ENCODE peak calls at places on chromosomes 4 and X, in six cellular contexts. One of them, this sample, is unnamed. For H3K9me3 and H3K4me1, the result is how much of the 10 kb centered on the place peaks cover.

GRCh38 chr4:68176904-68177303 is 47.2 kb upstream of the TMPRSS11F start:
- DNase-seq in osteoblast: no peak
- DNase-seq in suprapubic skin: no peak
- DNase-seq in breast epithelium: no peak
- DNase-seq in GM23248: peak
- DNase-seq in endodermal cell: no peak
- DNase-seq in this sample: no peak

GRCh38 chrX:121876316-121876715 is 828.9 kb downstream of the GLUD2 start:
- DNase-seq in osteoblast: no peak
- DNase-seq in suprapubic skin: no peak
- DNase-seq in breast epithelium: no peak
- DNase-seq in GM23248: peak
- DNase-seq in endodermal cell: no peak
- DNase-seq in this sample: no peak

GRCh38 chr4:82282875-82283274 is 90.9 kb downstream of the HNRNPD start:
- DNase-seq in osteoblast: no peak
- DNase-seq in suprapubic skin: no peak
- DNase-seq in breast epithelium: no peak
- DNase-seq in GM23248: no peak
- DNase-seq in endodermal cell: no peak
- DNase-seq in this sample: no peak

GRCh38 chr4:93031431-93032098 is 727.8 kb downstream of the GRID2 start:
- DNase-seq in osteoblast: no peak
- DNase-seq in suprapubic skin: no peak
- DNase-seq in breast epithelium: no peak
- DNase-seq in GM23248: no peak
- DNase-seq in endodermal cell: no peak
- DNase-seq in this sample: no peak

GRCh38 chrX:129347291-129347690 is 176.0 kb downstream of the SMARCA1 start:
- DNase-seq in osteoblast: no peak
- DNase-seq in suprapubic skin: no peak
- DNase-seq in breast epithelium: no peak
- DNase-seq in GM23248: no peak
- DNase-seq in endodermal cell: peak
- DNase-seq in this sample: no peak

GRCh38 chrX:40079572-40079971 is 18.2 kb downstream of the BCOR start:
- DNase-seq in osteoblast: peak
- DNase-seq in suprapubic skin: no peak
- DNase-seq in breast epithelium: no peak
- DNase-seq in GM23248: no peak
- DNase-seq in endodermal cell: peak
- DNase-seq in this sample: no peak

GRCh38 chr4:8353912-8354453 is 84.4 kb downstream of the HTRA3 start:
- DNase-seq in osteoblast: peak
- DNase-seq in suprapubic skin: no peak
- DNase-seq in breast epithelium: no peak
- DNase-seq in GM23248: peak
- DNase-seq in endodermal cell: peak
- DNase-seq in this sample: no peak

GRCh38 chr4:52617467-52618017 is 41.6 kb downstream of the USP46 start:
- DNase-seq in osteoblast: no peak
- DNase-seq in suprapubic skin: no peak
- DNase-seq in breast epithelium: no peak
- DNase-seq in GM23248: no peak
- DNase-seq in endodermal cell: no peak
- DNase-seq in this sample: no peak

GRCh38 chr4:8911311-8912088 is 39.9 kb upstream of the HMX1 start:
- DNase-seq in osteoblast: peak
- DNase-seq in suprapubic skin: peak
- DNase-seq in breast epithelium: peak
- DNase-seq in GM23248: peak
- DNase-seq in endodermal cell: peak
- DNase-seq in this sample: no peak

GRCh38 chr4:184409911-184410692 is 64.2 kb downstream of the IRF2 start:
- DNase-seq in osteoblast: no peak
- DNase-seq in suprapubic skin: no peak
- DNase-seq in breast epithelium: no peak
- DNase-seq in GM23248: no peak
- DNase-seq in endodermal cell: no peak
- DNase-seq in this sample: no peak

GRCh38 chr4:39103291-39103690 is 41.3 kb downstream of the KLHL5 start:
- DNase-seq in osteoblast: no peak
- DNase-seq in suprapubic skin: no peak
- DNase-seq in breast epithelium: no peak
- DNase-seq in GM23248: no peak
- DNase-seq in endodermal cell: no peak
- DNase-seq in this sample: no peak

GRCh38 chr4:171813195-171813955 is at the start of gene GALNTL6:
- DNase-seq in osteoblast: peak
- DNase-seq in suprapubic skin: no peak
- DNase-seq in breast epithelium: no peak
- DNase-seq in GM23248: peak
- DNase-seq in endodermal cell: no peak
- DNase-seq in this sample: no peak

GRCh38 chr4:47031011-47031678 is at the start of gene GABRB1:
- DNase-seq in osteoblast: peak
- DNase-seq in suprapubic skin: no peak
- DNase-seq in breast epithelium: no peak
- DNase-seq in GM23248: peak
- DNase-seq in endodermal cell: peak
- DNase-seq in this sample: no peak

GRCh38 chr4:58247792-58248191 is 1137.6 kb upstream of the IGFBP7 start:
- DNase-seq in osteoblast: no peak
- DNase-seq in suprapubic skin: no peak
- DNase-seq in breast epithelium: no peak
- DNase-seq in GM23248: no peak
- DNase-seq in endodermal cell: peak
- DNase-seq in this sample: no peak

GRCh38 chr4:6052679-6053078 is 34.4 kb upstream of the C4orf50 start:
- DNase-seq in osteoblast: peak
- DNase-seq in suprapubic skin: no peak
- DNase-seq in breast epithelium: no peak
- DNase-seq in GM23248: peak
- DNase-seq in endodermal cell: no peak
- DNase-seq in this sample: no peak

GRCh38 chr4:3867403-3868100 is 101.4 kb downstream of the ADRA2C start:
- DNase-seq in osteoblast: peak
- DNase-seq in suprapubic skin: no peak
- DNase-seq in breast epithelium: no peak
- DNase-seq in GM23248: no peak
- DNase-seq in endodermal cell: peak
- DNase-seq in this sample: no peak

GRCh38 chrX:97119474-97120109 is 235.9 kb downstream of the RPA4 start:
- DNase-seq in osteoblast: no peak
- DNase-seq in suprapubic skin: no peak
- DNase-seq in breast epithelium: no peak
- DNase-seq in GM23248: no peak
- DNase-seq in endodermal cell: peak
- DNase-seq in this sample: no peak

GRCh38 chr4:122731676-122732075 is 828 bp upstream of the BBS12 start:
- DNase-seq in osteoblast: no peak
- DNase-seq in suprapubic skin: no peak
- DNase-seq in breast epithelium: no peak
- DNase-seq in GM23248: no peak
- DNase-seq in endodermal cell: no peak
- DNase-seq in this sample: no peak
- H3K9me3 ChIP-seq in osteoblast: under half
- H3K9me3 ChIP-seq in suprapubic skin: under half
- H3K9me3 ChIP-seq in breast epithelium: under half
- H3K9me3 ChIP-seq in GM23248: under half
- H3K9me3 ChIP-seq in endodermal cell: under half
- H3K9me3 ChIP-seq in this sample: under half

GRCh38 chr4:75671802-75672421 is 1.3 kb downstream of the G3BP2 start:
- DNase-seq in osteoblast: peak
- DNase-seq in suprapubic skin: no peak
- DNase-seq in breast epithelium: no peak
- DNase-seq in GM23248: peak
- DNase-seq in endodermal cell: no peak
- DNase-seq in this sample: no peak

GRCh38 chr4:75666299-75666698 is 6.9 kb downstream of the G3BP2 start:
- DNase-seq in osteoblast: peak
- DNase-seq in suprapubic skin: no peak
- DNase-seq in breast epithelium: no peak
- DNase-seq in GM23248: peak
- DNase-seq in endodermal cell: no peak
- DNase-seq in this sample: no peak

GRCh38 chr4:75672461-75673026 is 667 bp downstream of the G3BP2 start:
- DNase-seq in osteoblast: peak
- DNase-seq in suprapubic skin: peak
- DNase-seq in breast epithelium: peak
- DNase-seq in GM23248: peak
- DNase-seq in endodermal cell: peak
- DNase-seq in this sample: peak

GRCh38 chr4:75673027-75673958 is at the start of gene G3BP2:
- DNase-seq in osteoblast: peak
- DNase-seq in suprapubic skin: peak
- DNase-seq in breast epithelium: peak
- DNase-seq in GM23248: peak
- DNase-seq in endodermal cell: peak
- DNase-seq in this sample: peak

DNA sequence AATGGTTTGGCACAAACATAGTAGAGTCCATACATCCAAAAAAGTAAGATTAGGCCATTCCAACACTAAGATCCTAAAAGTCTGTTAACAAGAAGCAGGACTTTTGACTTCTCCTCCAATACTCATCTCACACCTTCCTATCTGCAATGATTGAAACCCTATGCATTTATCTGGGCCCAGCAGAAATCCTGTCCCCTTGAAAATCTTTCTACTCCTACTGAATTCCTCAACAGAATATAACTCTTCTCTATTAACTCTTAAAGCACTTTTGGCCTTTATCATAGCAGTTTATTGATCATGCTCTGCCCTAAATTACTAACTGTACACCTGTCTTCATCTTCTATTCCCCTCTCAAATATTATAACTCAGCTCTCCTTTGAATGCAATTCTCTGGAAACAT is 4.6 kb downstream of the G3BP2 start:
- DNase-seq in osteoblast: no peak
- DNase-seq in suprapubic skin: no peak
- DNase-seq in breast epithelium: no peak
- DNase-seq in GM23248: no peak
- DNase-seq in endodermal cell: no peak
- DNase-seq in this sample: no peak
- H3K4me1 ChIP-seq in osteoblast: under half
- H3K4me1 ChIP-seq in suprapubic skin: under half
- H3K4me1 ChIP-seq in breast epithelium: under half
- H3K4me1 ChIP-seq in GM23248: under half
- H3K4me1 ChIP-seq in endodermal cell: under half
- H3K4me1 ChIP-seq in this sample: under half

GRCh38 chrX:77564824-77565223 is 117.6 kb downstream of the FGF16 start:
- DNase-seq in osteoblast: no peak
- DNase-seq in suprapubic skin: no peak
- DNase-seq in breast epithelium: no peak
- DNase-seq in GM23248: peak
- DNase-seq in endodermal cell: no peak
- DNase-seq in this sample: no peak
- H3K9me3 ChIP-seq in osteoblast: under half
- H3K9me3 ChIP-seq in suprapubic skin: under half
- H3K9me3 ChIP-seq in breast epithelium: under half
- H3K9me3 ChIP-seq in GM23248: under half
- H3K9me3 ChIP-seq in endodermal cell: under half
- H3K9me3 ChIP-seq in this sample: under half

DNA sequence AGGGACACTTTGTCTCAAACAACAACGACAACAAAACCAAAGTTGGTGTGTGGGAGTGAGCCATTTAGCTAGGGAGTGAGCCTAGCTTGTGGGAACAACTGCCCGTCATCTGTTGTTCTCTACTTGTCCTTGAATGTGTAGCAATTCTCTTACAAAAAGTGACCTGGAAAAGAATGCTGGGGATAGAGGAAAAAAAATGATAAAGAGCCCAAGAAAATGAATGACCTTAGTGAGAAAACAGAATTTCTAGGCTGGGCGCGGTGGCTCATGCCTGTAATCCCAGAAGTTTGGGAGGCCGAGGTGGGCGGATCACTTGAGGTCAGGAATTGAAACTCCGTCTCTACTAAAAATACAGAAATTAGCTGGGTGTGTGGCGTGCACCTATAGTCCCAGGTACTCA is 19.6 kb downstream of the SEPTIN6 start:
- DNase-seq in osteoblast: no peak
- DNase-seq in suprapubic skin: no peak
- DNase-seq in breast epithelium: no peak
- DNase-seq in GM23248: no peak
- DNase-seq in endodermal cell: no peak
- DNase-seq in this sample: no peak
- H3K4me1 ChIP-seq in osteoblast: under half
- H3K4me1 ChIP-seq in suprapubic skin: under half
- H3K4me1 ChIP-seq in breast epithelium: under half
- H3K4me1 ChIP-seq in GM23248: under half
- H3K4me1 ChIP-seq in endodermal cell: under half
- H3K4me1 ChIP-seq in this sample: under half

DNA sequence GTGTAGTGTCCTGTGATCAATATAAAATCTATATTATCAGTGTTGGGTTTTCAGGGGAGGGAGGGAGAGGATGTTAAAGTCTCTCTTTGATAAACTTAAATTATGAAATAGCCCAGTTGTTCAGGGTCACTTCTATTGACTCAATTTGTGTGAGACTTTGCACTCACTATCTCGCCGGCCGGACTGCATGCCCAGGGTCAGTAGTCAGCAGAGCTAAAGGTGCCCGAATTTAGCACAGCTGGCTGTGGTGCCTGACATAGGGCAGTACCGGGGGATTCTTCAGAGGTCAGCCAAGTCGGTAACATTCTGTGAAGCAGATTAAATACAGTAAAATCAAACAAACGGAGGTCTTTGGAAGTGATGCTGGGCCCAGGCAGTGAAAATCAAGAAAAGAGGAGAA is 19.2 kb downstream of the GABRQ start:
- DNase-seq in osteoblast: no peak
- DNase-seq in suprapubic skin: no peak
- DNase-seq in breast epithelium: no peak
- DNase-seq in GM23248: no peak
- DNase-seq in endodermal cell: no peak
- DNase-seq in this sample: no peak
- H3K9me3 ChIP-seq in osteoblast: under half
- H3K9me3 ChIP-seq in suprapubic skin: under half
- H3K9me3 ChIP-seq in breast epithelium: under half
- H3K9me3 ChIP-seq in GM23248: under half
- H3K9me3 ChIP-seq in endodermal cell: under half
- H3K9me3 ChIP-seq in this sample: under half

GRCh38 chr4:120163895-120164294 is 97.2 kb upstream of the MAD2L1 start:
- DNase-seq in osteoblast: no peak
- DNase-seq in suprapubic skin: no peak
- DNase-seq in breast epithelium: no peak
- DNase-seq in GM23248: no peak
- DNase-seq in endodermal cell: no peak
- DNase-seq in this sample: no peak
- H3K4me1 ChIP-seq in osteoblast: under half
- H3K4me1 ChIP-seq in suprapubic skin: under half
- H3K4me1 ChIP-seq in breast epithelium: under half
- H3K4me1 ChIP-seq in GM23248: under half
- H3K4me1 ChIP-seq in endodermal cell: under half
- H3K4me1 ChIP-seq in this sample: under half

GRCh38 chr4:170420255-170420693 is 330.5 kb upstream of the AADAT start:
- DNase-seq in osteoblast: no peak
- DNase-seq in suprapubic skin: no peak
- DNase-seq in breast epithelium: no peak
- DNase-seq in GM23248: peak
- DNase-seq in endodermal cell: no peak
- DNase-seq in this sample: no peak
- H3K9me3 ChIP-seq in osteoblast: under half
- H3K9me3 ChIP-seq in suprapubic skin: under half
- H3K9me3 ChIP-seq in breast epithelium: under half
- H3K9me3 ChIP-seq in GM23248: under half
- H3K9me3 ChIP-seq in endodermal cell: under half
- H3K9me3 ChIP-seq in this sample: under half